ENCODE peak calls at places on chromosome 9, in ten cellular contexts. One of them, this sample, is unnamed.

GRCh38 chr9:70945301-70945700 is 176.1 kb downstream of the TRPM3 start:
- DNase-seq in Kasumi-1: no peak
- DNase-seq in NCI-H1092 treated with DMSO at 0.1 percent for 48 hours: no peak
- DNase-seq in retina: no peak
- DNase-seq in mucosa of gallbladder: no peak
- DNase-seq in body of pancreas: no peak
- DNase-seq in tibial nerve: no peak
- DNase-seq in AG09319: no peak
- DNase-seq in sigmoid colon: no peak
- DNase-seq in MCF 10A: no peak
- DNase-seq in this sample: no peak

GRCh38 chr9:76255781-76256455 is 138.3 kb downstream of the RFK start:
- DNase-seq in NCI-H1092 treated with DMSO at 0.1 percent for 48 hours: peak; percentile 13
- DNase-seq in sigmoid colon: peak; percentile 92
- DNase-seq in retina: no peak
- DNase-seq in AG09319: peak; percentile 73
- DNase-seq in MCF 10A: peak; percentile 89
- DNase-seq in tibial nerve: peak; percentile 18
- DNase-seq in mucosa of gallbladder: peak; percentile 79
- DNase-seq in body of pancreas: peak; percentile 60
- DNase-seq in Kasumi-1: no peak
- DNase-seq in this sample: no peak

GRCh38 chr9:19049872-19050636 is 827 bp downstream of the RRAGA start:
- DNase-seq in MCF 10A: peak; percentile 32
- DNase-seq in mucosa of gallbladder: no peak
- DNase-seq in tibial nerve: no peak
- DNase-seq in sigmoid colon: no peak
- DNase-seq in Kasumi-1: no peak
- DNase-seq in body of pancreas: peak; percentile 11
- DNase-seq in AG09319: no peak
- DNase-seq in NCI-H1092 treated with DMSO at 0.1 percent for 48 hours: peak; percentile 74
- DNase-seq in retina: no peak
- DNase-seq in this sample: no peak

GRCh38 chr9:134403682-134404301 is 77.5 kb downstream of the RXRA start:
- DNase-seq in body of pancreas: peak; percentile 82
- DNase-seq in NCI-H1092 treated with DMSO at 0.1 percent for 48 hours: no peak
- DNase-seq in sigmoid colon: peak; percentile 92
- DNase-seq in Kasumi-1: peak; percentile 61
- DNase-seq in retina: no peak
- DNase-seq in mucosa of gallbladder: peak; percentile 79
- DNase-seq in tibial nerve: peak; percentile 74
- DNase-seq in AG09319: peak; percentile 79
- DNase-seq in MCF 10A: no peak
- DNase-seq in this sample: peak; percentile 82

GRCh38 chr9:14989811-14990210 is 79.6 kb upstream of the FREM1 start:
- DNase-seq in NCI-H1092 treated with DMSO at 0.1 percent for 48 hours: no peak
- DNase-seq in AG09319: no peak
- DNase-seq in MCF 10A: peak; percentile 8
- DNase-seq in retina: no peak
- DNase-seq in mucosa of gallbladder: no peak
- DNase-seq in sigmoid colon: no peak
- DNase-seq in tibial nerve: no peak
- DNase-seq in Kasumi-1: no peak
- DNase-seq in body of pancreas: no peak
- DNase-seq in this sample: no peak

GRCh38 chr9:15492485-15493150 is 18.2 kb downstream of the PSIP1 start:
- DNase-seq in retina: no peak
- DNase-seq in body of pancreas: no peak
- DNase-seq in MCF 10A: no peak
- DNase-seq in Kasumi-1: no peak
- DNase-seq in sigmoid colon: no peak
- DNase-seq in tibial nerve: no peak
- DNase-seq in NCI-H1092 treated with DMSO at 0.1 percent for 48 hours: no peak
- DNase-seq in AG09319: no peak
- DNase-seq in mucosa of gallbladder: no peak
- DNase-seq in this sample: no peak

GRCh38 chr9:92048924-92049625 is 66.1 kb downstream of the SPTLC1 start:
- DNase-seq in mucosa of gallbladder: no peak
- DNase-seq in NCI-H1092 treated with DMSO at 0.1 percent for 48 hours: no peak
- DNase-seq in MCF 10A: no peak
- DNase-seq in AG09319: peak; percentile 31
- DNase-seq in retina: no peak
- DNase-seq in tibial nerve: no peak
- DNase-seq in sigmoid colon: no peak
- DNase-seq in Kasumi-1: no peak
- DNase-seq in body of pancreas: no peak
- DNase-seq in this sample: no peak

GRCh38 chr9:78314550-78314949 is 17.6 kb downstream of the PSAT1 start:
- DNase-seq in MCF 10A: no peak
- DNase-seq in sigmoid colon: no peak
- DNase-seq in tibial nerve: no peak
- DNase-seq in body of pancreas: no peak
- DNase-seq in mucosa of gallbladder: no peak
- DNase-seq in Kasumi-1: no peak
- DNase-seq in retina: no peak
- DNase-seq in NCI-H1092 treated with DMSO at 0.1 percent for 48 hours: no peak
- DNase-seq in AG09319: no peak
- DNase-seq in this sample: no peak

GRCh38 chr9:71819115-71819739 is 50.9 kb upstream of the CEMIP2 start:
- DNase-seq in body of pancreas: peak; percentile 45
- DNase-seq in tibial nerve: no peak
- DNase-seq in Kasumi-1: peak; percentile 13
- DNase-seq in NCI-H1092 treated with DMSO at 0.1 percent for 48 hours: peak; percentile 15
- DNase-seq in retina: peak; percentile 32
- DNase-seq in sigmoid colon: no peak
- DNase-seq in AG09319: no peak
- DNase-seq in mucosa of gallbladder: peak; percentile 54
- DNase-seq in MCF 10A: peak; percentile 56
- DNase-seq in this sample: peak; percentile 74